ENCODE peak calls at places on chromosomes 11 and 22, in eight cellular contexts. Y, E, H, Z, S, G, T and U are unnamed samples.
A peak's percentile ranks its signal among the peaks of the same experiment; 100 is the strongest.

GRCh38 chr11:3164138-3164539 is 971 bp downstream of the OSBPL5 start:
- DNase-seq in Y (no peak), E (no peak), H (no peak), Z (no peak), S (no peak), G (no peak), T (no peak), U (no peak)

GRCh38 chr11:32348502-32348901 is 86.8 kb downstream of the WT1 start:
- DNase-seq in Y (no peak), E (no peak), H (no peak), Z (no peak), S (no peak), G (no peak), T (no peak), U (no peak)

GRCh38 chr11:43987384-43988039 is 45.1 kb downstream of the C11orf96 start:
- DNase-seq in Y (no peak), E (no peak), H (no peak), Z (no peak), S (peak; percentile 80), G (no peak), T (no peak), U (no peak)

GRCh38 chr11:108616549-108616948 is 23.0 kb upstream of the EXPH5 start:
- DNase-seq in Y (no peak), E (no peak), H (no peak), Z (no peak), S (peak; percentile 50), G (no peak), T (peak; percentile 79), U (no peak)

GRCh38 chr11:133719532-133720235 is 125.6 kb downstream of the SPATA19 start:
- DNase-seq in Y (no peak), E (no peak), H (no peak), Z (no peak), S (no peak), G (no peak), T (no peak), U (no peak)

GRCh38 chr11:43282607-43283440 is 29.0 kb upstream of the API5 start:
- DNase-seq in Y (no peak), E (peak; percentile 57), H (peak; percentile 41), Z (peak; percentile 8), S (peak; percentile 48), G (peak; percentile 46), T (peak; percentile 25), U (no peak)

GRCh38 chr11:19087658-19088057 is 27.1 kb upstream of the MRGPRX2 start:
- DNase-seq in Y (no peak), E (no peak), H (no peak), Z (no peak), S (peak; percentile 33), G (no peak), T (no peak), U (no peak)

GRCh38 chr11:34536056-34536455 is 22.5 kb upstream of the ELF5 start:
- DNase-seq in Y (no peak), E (no peak), H (no peak), Z (no peak), S (no peak), G (no peak), T (no peak), U (no peak)

GRCh38 chr22:50306753-50307749 is at the start of gene PLXNB2:
- DNase-seq in Y (peak; percentile 34), E (peak; percentile 89), H (peak; percentile 67), Z (no peak), S (no peak), G (peak; percentile 25), T (peak; percentile 40), U (peak; percentile 59)

GRCh38 chr11:66421492-66422205 is 814 bp downstream of the NPAS4 start:
- DNase-seq in Y (no peak), E (peak; percentile 90), H (peak; percentile 92), Z (peak; percentile 88), S (peak; percentile 65), G (peak; percentile 82), T (peak; percentile 83), U (no peak)

GRCh38 chr22:44623771-44624510 is 78.1 kb upstream of the PRR5 start:
- DNase-seq in Y (no peak), E (peak; percentile 63), H (peak; percentile 70), Z (no peak), S (peak; percentile 22), G (no peak), T (peak; percentile 30), U (peak; percentile 16)

GRCh38 chr22:31603081-31603525 is 58.9 kb downstream of the PISD start:
- DNase-seq in Y (no peak), E (no peak), H (no peak), Z (no peak), S (no peak), G (no peak), T (no peak), U (no peak)

GRCh38 chr22:47291565-47292495 is 529.4 kb downstream of the TBC1D22A start:
- DNase-seq in Y (no peak), E (no peak), H (no peak), Z (no peak), S (no peak), G (no peak), T (no peak), U (no peak)

GRCh38 chr11:95100191-95100648 is 10.6 kb downstream of the ENDOD1 start:
- DNase-seq in Y (no peak), E (no peak), H (no peak), Z (no peak), S (no peak), G (no peak), T (no peak), U (no peak)

GRCh38 chr11:5967708-5968107 is 586 bp downstream of the OR56A5 start:
- DNase-seq in Y (no peak), E (no peak), H (no peak), Z (no peak), S (no peak), G (no peak), T (no peak), U (no peak)

GRCh38 chr22:39301108-39301507 is 18.3 kb downstream of the RPL3 start:
- DNase-seq in Y (no peak), E (no peak), H (no peak), Z (no peak), S (no peak), G (no peak), T (no peak), U (no peak)

GRCh38 chr22:32411388-32411787 is 659 bp downstream of the RTCB start:
- DNase-seq in Y (no peak), E (peak; percentile 24), H (no peak), Z (no peak), S (peak; percentile 4), G (peak; percentile 4), T (no peak), U (no peak)

GRCh38 chr11:117984471-117984870 is 1.7 kb upstream of the IL10RA start:
- DNase-seq in Y (no peak), E (no peak), H (no peak), Z (no peak), S (no peak), G (no peak), T (no peak), U (no peak)

GRCh38 chr11:46529086-46529905 is 64.5 kb downstream of the AMBRA1 start:
- DNase-seq in Y (peak; percentile 57), E (peak; percentile 83), H (peak; percentile 74), Z (peak; percentile 58), S (peak; percentile 66), G (peak; percentile 67), T (peak; percentile 89), U (peak; percentile 34)

GRCh38 chr11:126507646-126508045 is 152.2 kb downstream of the ST3GAL4 start:
- DNase-seq in Y (no peak), E (no peak), H (no peak), Z (no peak), S (no peak), G (no peak), T (no peak), U (no peak)

GRCh38 chr11:79249341-79249993 is 191.4 kb downstream of the TENM4 start:
- DNase-seq in Y (no peak), E (no peak), H (no peak), Z (no peak), S (no peak), G (no peak), T (no peak), U (no peak)

GRCh38 chr11:64566915-64567882 is 23.8 kb upstream of the SLC22A12 start:
- DNase-seq in Y (no peak), E (no peak), H (no peak), Z (no peak), S (no peak), G (no peak), T (no peak), U (no peak)

GRCh38 chr11:48109046-48109666 is 107.5 kb upstream of the OR4B1 start:
- DNase-seq in Y (peak; percentile 56), E (peak; percentile 39), H (no peak), Z (no peak), S (peak; percentile 46), G (no peak), T (peak; percentile 71), U (peak; percentile 58)

GRCh38 chr22:42385691-42386090 is 46.5 kb downstream of the NFAM1 start:
- DNase-seq in Y (peak; percentile 24), E (no peak), H (no peak), Z (no peak), S (no peak), G (no peak), T (no peak), U (no peak)

GRCh38 chr11:13668957-13669521 is 571 bp downstream of the FAR1 start:
- DNase-seq in Y (no peak), E (peak; percentile 27), H (peak; percentile 49), Z (peak; percentile 27), S (peak; percentile 27), G (peak; percentile 47), T (peak; percentile 44), U (no peak)

GRCh38 chr11:46290598-46291309 is 13.3 kb downstream of the CREB3L1 start:
- DNase-seq in Y (no peak), E (peak; percentile 37), H (peak; percentile 34), Z (no peak), S (no peak), G (no peak), T (no peak), U (no peak)